ENCODE peak calls at places on chromosome 7, in five cellular contexts. Y is suprapubic skin; U is mammary epithelial cell; Q is CD8-positive, alpha-beta memory T cell; S is heart left ventricle. X is an unnamed sample. For H3K4me1, the result is how much of the 10 kb centered on the place peaks cover.

GRCh38 chr7:44638611-44639557 is 32.5 kb downstream of the OGDH start:
- DNase-seq in Q (peak), S (peak), Y (peak), U (peak), X (no peak)

GRCh38 chr7:137978464-137979237 is 23.2 kb downstream of the CREB3L2 start:
- DNase-seq in Q (no peak), S (peak), Y (no peak), U (peak), X (no peak)

GRCh38 chr7:21429786-21430574 is 2.1 kb downstream of the SP4 start:
- DNase-seq in U (no peak), Q (no peak), S (no peak), Y (no peak), X (no peak)

GRCh38 chr7:64874114-64874513 is 29.0 kb upstream of the ZNF273 start:
- DNase-seq in U (peak), S (no peak), Q (no peak), Y (no peak), X (no peak)

GRCh38 chr7:76080211-76080610 is 32.3 kb downstream of the MDH2 start:
- DNase-seq in S (no peak), U (no peak), Q (no peak), Y (no peak), X (no peak)

GRCh38 chr7:132547806-132548205 is 28.5 kb downstream of the PLXNA4 start:
- DNase-seq in Y (no peak), Q (no peak), U (no peak), S (no peak), X (no peak)

GRCh38 chr7:229184-229964 is 37.0 kb downstream of the FAM20C start:
- DNase-seq in U (no peak), S (peak), Y (no peak), Q (no peak), X (no peak)

GRCh38 chr7:129434846-129435318 is 650 bp downstream of the STRIP2 start:
- DNase-seq in U (peak), Y (no peak), S (no peak), Q (peak), X (no peak)

GRCh38 chr7:139918488-139918887 is 89.4 kb downstream of the TBXAS1 start:
- DNase-seq in S (peak), Y (no peak), Q (no peak), U (no peak), X (no peak)

GRCh38 chr7:152860302-152860701 is 100.8 kb downstream of the ACTR3B start:
- DNase-seq in S (no peak), Q (no peak), Y (no peak), U (no peak), X (no peak)

GRCh38 chr7:7913506-7913905 is 55.1 kb upstream of the GLCCI1 start:
- DNase-seq in S (no peak), Q (no peak), Y (no peak), U (no peak), X (no peak)

GRCh38 chr7:13467111-13467547 is 522.3 kb downstream of the ETV1 start:
- DNase-seq in U (no peak), Q (no peak), Y (no peak), S (no peak), X (no peak)

GRCh38 chr7:8189615-8190014 is 72.4 kb downstream of the ICA1 start:
- DNase-seq in Y (no peak), U (no peak), Q (no peak), S (no peak), X (no peak)

GRCh38 chr7:114941692-114942091 is 19.8 kb downstream of the MDFIC start:
- DNase-seq in U (no peak), Q (no peak), Y (no peak), S (no peak), X (no peak)

GRCh38 chr7:46387646-46388045 is 466.6 kb upstream of the IGFBP3 start:
- DNase-seq in S (no peak), Y (no peak), U (no peak), Q (no peak), X (no peak)

GRCh38 chr7:152522551-152522950 is 86.7 kb upstream of the KMT2C start:
- DNase-seq in S (no peak), U (no peak), Q (no peak), Y (no peak), X (no peak)

GRCh38 chr7:26189697-26190096 is 10.8 kb downstream of the HNRNPA2B1 start:
- DNase-seq in U (no peak), Y (no peak), S (no peak), Q (no peak), X (no peak)

GRCh38 chr7:45239486-45239885 is 81.9 kb downstream of the RAMP3 start:
- DNase-seq in Y (no peak), U (peak), Q (no peak), S (no peak), X (no peak)

GRCh38 chr7:134890246-134891240 is 95.8 kb upstream of the AGBL3 start:
- DNase-seq in Q (no peak), Y (no peak), U (peak), S (peak), X (no peak)

GRCh38 chr7:142696456-142697179 is 52.7 kb upstream of the PRSS1 start:
- DNase-seq in Y (no peak), Q (no peak), U (no peak), S (no peak), X (no peak)

GRCh38 chr7:138338361-138338760 is 121.7 kb upstream of the TRIM24 start:
- DNase-seq in Y (no peak), Q (no peak), U (no peak), S (peak), X (no peak)

GRCh38 chr7:4791738-4792536 is 16.5 kb downstream of the AP5Z1 start:
- DNase-seq in Q (peak), S (peak), Y (peak), U (no peak), X (no peak)

GRCh38 chr7:151677581-151678226 is 158.0 kb upstream of the RHEB start:
- DNase-seq in Q (no peak), U (no peak), Y (no peak), S (no peak), X (no peak)

GRCh38 chr7:121397832-121398231 is 1.7 kb upstream of the FAM3C start:
- DNase-seq in U (no peak), S (no peak), Y (no peak), Q (no peak), X (no peak)

GRCh38 chr7:125563964-125564529 is 634.4 kb upstream of the POT1 start:
- DNase-seq in U (no peak), Y (no peak), S (no peak), Q (no peak), X (no peak)

GRCh38 chr7:155207335-155208002 is 90.2 kb upstream of the INSIG1 start:
- DNase-seq in Q (no peak), U (no peak), Y (no peak), S (no peak), X (no peak)

GRCh38 chr7:130733866-130734524 is at the start of gene KLF14:
- DNase-seq in Q (peak), Y (no peak), S (peak), U (peak), X (no peak)

GRCh38 chr7:126370038-126370668 is 882.6 kb downstream of the GRM8 start:
- DNase-seq in Q (no peak), S (no peak), U (no peak), Y (no peak), X (no peak)

GRCh38 chr7:50837965-50838364 is 55.3 kb upstream of the GRB10 start:
- DNase-seq in Q (no peak), Y (no peak), S (no peak), U (peak), X (no peak)

GRCh38 chr7:17696422-17696821 is 243.9 kb downstream of the SNX13 start:
- DNase-seq in U (peak), S (peak), Y (peak), Q (no peak), X (no peak)

GRCh38 chr7:157548691-157549265 is 212.0 kb downstream of the DNAJB6 start:
- DNase-seq in Y (peak), U (no peak), Q (no peak), S (no peak), X (no peak)

GRCh38 chr7:99125505-99125865 is 18.4 kb downstream of the SMURF1 start:
- DNase-seq in Y (no peak), S (no peak), Q (no peak), U (no peak), X (no peak)

GRCh38 chr7:99122762-99123161 is 21.1 kb downstream of the SMURF1 start:
- DNase-seq in U (no peak), Y (no peak), Q (no peak), S (no peak), X (no peak)

GRCh38 chr7:99124236-99124635 is 19.7 kb downstream of the SMURF1 start:
- DNase-seq in S (no peak), Y (no peak), U (no peak), Q (no peak), X (no peak)

GRCh38 chr7:99123571-99124033 is 20.3 kb downstream of the SMURF1 start:
- DNase-seq in Q (no peak), U (peak), Y (no peak), S (no peak), X (no peak)

DNA sequence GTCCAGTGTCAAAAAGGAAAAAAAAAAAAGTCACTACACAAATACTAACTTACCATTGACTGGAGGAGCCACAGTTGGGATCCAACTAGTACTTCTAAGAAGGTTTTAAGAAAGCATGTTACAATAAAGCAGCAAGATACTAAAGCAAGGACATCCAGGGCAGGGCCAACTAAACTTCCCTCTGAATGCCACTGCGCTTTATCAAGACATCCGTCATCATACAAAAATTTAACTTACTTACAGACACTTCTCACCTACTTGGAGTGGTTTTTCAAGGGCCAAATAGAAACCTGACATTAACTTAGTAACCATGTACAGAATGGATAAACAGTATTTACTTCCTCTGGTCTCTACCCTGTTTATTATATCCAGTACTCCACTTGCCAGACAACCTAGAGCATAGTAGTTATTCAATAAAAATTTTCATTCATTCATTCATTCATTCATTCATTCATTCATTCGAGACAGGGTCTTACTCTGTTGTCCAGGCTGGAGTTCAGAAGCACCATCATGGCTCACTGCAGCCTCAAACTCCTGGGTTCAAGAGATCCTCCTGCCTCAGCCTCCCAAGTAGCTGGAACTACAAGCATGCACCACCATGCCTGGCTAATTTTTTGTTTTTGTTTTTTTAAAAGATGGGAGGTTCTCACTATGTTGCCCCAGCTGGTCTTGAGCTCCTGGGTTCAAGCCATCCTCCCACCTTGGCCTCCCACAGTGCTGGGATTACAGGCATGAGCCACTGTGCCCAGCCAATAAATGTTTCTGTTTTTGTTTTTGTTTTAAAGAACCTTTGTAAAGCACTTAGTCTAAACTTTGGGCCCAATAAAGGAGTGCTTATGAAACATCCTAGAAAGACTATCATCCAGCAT is 19.0 kb downstream of the SMURF1 start:
- DNase-seq in U (no peak), S (no peak), Y (no peak), Q (no peak), X (no peak)
- H3K27ac ChIP-seq in U (peak), S (peak), Y (peak), Q (no peak), X (peak)

DNA sequence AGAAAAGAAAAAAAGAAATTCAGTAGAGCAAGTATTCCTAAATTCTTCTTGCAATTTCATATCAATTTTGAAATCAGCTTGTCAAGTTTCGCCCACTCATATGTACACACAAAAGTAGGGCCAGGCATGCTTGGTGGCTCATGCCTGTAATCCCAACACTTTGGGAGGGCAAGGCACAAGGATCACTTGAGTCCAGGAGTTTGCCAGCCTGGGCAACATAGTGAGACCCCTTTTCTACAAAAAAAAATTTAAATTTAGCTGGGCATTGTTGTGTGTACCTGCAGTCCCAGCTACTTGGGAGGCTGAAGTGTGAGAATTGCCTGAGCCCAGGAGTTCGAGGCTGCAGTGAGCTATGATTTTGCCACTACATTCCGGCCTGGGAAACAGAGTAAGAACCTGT is 65.4 kb downstream of the MRPL32 start:
- DNase-seq in Y (no peak), S (no peak), Q (no peak), U (no peak), X (no peak)
- H3K4me1 ChIP-seq in Y (under half), S (under half), Q (under half), U (under half), X (under half)

GRCh38 chr7:6367701-6368211 is 80.0 kb downstream of the DAGLB start:
- DNase-seq in U (peak), Q (no peak), S (no peak), Y (no peak), X (no peak)
- H3K27ac ChIP-seq in U (no peak), Q (peak), S (peak), Y (peak), X (peak)

DNA sequence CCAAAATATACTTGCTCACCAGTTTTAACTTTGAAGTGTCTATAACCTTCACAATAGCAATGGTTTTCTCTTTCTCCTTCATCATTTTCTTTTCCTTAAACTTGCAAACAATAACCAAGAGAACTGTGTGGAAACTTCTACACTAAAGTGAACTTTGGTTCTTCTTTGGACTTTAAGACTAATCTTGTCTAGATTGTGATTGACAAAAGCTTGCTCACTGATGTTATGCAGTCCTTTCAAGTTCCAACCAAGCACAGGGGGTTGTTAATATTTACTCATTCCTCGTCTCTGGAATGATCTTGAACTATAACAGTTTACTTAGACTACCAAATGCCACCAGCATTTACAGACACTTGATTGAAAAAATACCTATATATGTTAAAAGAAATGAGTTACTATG is 62.4 kb downstream of the TFEC start:
- DNase-seq in S (no peak), U (no peak), Q (no peak), Y (no peak), X (no peak)
- H3K4me1 ChIP-seq in S (under half), U (under half), Q (under half), Y (under half), X (under half)

DNA sequence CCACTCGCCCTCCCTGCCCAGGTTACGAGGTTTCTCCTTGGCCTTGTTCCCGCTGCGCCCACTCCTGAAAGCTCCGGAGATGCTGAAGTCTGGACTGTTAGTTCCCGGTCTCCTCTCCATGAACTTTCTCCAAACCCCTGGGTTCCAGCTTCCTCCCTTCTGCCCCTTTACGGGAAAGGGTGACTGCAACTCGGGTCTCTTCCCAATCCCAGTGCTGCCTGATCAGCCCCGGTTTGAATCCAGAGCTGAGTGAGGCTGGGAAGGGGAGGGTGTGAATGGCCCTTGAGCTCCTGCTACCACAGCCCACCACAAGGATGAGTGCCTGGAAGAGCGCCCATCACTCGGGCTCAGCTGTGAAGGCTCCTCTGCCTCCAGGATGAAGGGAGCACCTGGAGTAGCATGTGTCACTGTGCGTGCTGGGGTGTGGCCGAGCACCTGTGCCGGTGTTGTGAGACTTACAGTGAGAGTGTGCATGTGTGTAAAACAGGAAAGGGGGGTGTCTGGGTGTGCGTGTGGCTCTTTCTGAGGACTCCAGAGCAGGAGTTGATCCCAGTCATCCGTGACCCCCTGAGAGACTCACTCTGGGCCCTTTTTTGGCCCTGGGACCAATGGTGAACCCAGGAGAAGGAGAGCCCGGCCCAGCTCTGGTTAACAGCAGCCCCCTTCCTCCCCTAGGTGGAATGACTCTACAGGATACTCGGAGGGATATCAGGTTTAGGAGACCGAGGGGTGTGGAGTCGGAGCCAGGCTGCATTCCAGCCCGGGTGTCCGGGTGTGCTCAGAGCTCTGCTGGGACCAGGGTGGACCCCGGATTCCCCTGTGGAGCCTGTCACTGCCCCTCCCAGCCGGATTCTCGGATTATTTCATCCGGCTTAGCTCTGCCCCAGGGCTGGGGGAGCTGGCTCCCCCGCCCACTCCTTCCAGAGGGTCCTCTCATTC is 1.1 kb upstream of the ZNF467 start:
- DNase-seq in Y (no peak), Q (no peak), S (no peak), U (no peak), X (no peak)
- H3K27ac ChIP-seq in Y (no peak), Q (no peak), S (peak), U (no peak), X (peak)

DNA sequence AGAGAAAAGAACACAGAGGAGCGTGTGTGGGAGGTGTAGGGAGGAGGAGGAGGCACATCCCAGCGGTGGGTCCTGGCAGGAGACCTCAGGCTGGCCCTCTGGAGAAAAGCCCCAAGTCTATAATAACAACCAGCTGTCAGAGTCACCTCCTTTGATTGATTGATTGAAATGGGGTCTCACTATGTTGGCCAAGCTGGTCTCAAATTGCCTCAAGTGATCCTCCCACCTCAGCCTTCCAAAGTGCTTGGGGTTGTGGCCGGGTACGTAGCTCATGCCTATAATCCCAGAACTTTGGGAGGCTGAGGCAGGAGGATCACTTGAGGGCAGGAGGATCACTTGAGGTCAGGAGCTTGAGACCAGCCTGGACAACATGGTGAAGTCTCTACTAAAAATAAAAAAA is 103.0 kb upstream of the ANLN start:
- DNase-seq in Y (no peak), U (no peak), S (no peak), Q (no peak), X (no peak)
- H3K4me1 ChIP-seq in Y (under half), U (under half), S (under half), Q (half or more), X (half or more)

X was measured in esophagus squamous epithelium.